ENCODE peak calls at places on chromosomes 4 and X, in eight cellular contexts. I, Q, W, O, U, N, K and T are unnamed samples.

GRCh38 chrX:48697182-48697727 is 721 bp downstream of the SUV39H1 start:
- DNase-seq in O (no peak), I (no peak), N (no peak), Q (no peak), W (no peak), K (no peak), U (no peak), T (no peak)

GRCh38 chr4:152304220-152304619 is 231.7 kb downstream of the FBXW7 start:
- DNase-seq in Q (no peak), W (no peak), U (no peak), I (no peak), K (no peak), N (no peak), O (no peak), T (peak; percentile 47)

GRCh38 chr4:75308049-75308448 is 206.2 kb downstream of the RCHY1 start:
- DNase-seq in U (no peak), Q (no peak), O (no peak), I (no peak), W (no peak), K (no peak), N (no peak), T (no peak)

GRCh38 chrX:87813566-87813965 is 296.0 kb downstream of the KLHL4 start:
- DNase-seq in O (no peak), I (no peak), K (no peak), U (no peak), W (no peak), Q (peak; percentile 52), N (no peak), T (peak; percentile 2)

GRCh38 chrX:47568656-47569295 is 7.8 kb downstream of the ARAF start:
- DNase-seq in N (no peak), W (peak; percentile 57), Q (no peak), I (no peak), U (no peak), O (no peak), K (no peak), T (no peak)

GRCh38 chr4:38600575-38600974 is 63.4 kb upstream of the KLF3 start:
- DNase-seq in Q (no peak), I (no peak), O (no peak), N (no peak), W (no peak), K (no peak), U (no peak), T (no peak)

GRCh38 chr4:88830576-88830975 is 132.9 kb upstream of the NAP1L5 start:
- DNase-seq in W (no peak), K (no peak), N (no peak), Q (no peak), U (no peak), O (no peak), I (no peak), T (no peak)

GRCh38 chr4:145734576-145735329 is 54.8 kb downstream of the C4orf51 start:
- DNase-seq in N (peak; percentile 91), W (peak; percentile 93), Q (peak; percentile 95), O (peak; percentile 89), K (peak; percentile 79), U (peak; percentile 56), I (peak; percentile 73), T (peak; percentile 99)

GRCh38 chr4:16268290-16268689 is 42.0 kb upstream of the TAPT1 start:
- DNase-seq in K (no peak), I (no peak), N (no peak), U (no peak), Q (no peak), W (no peak), O (no peak), T (no peak)

GRCh38 chr4:102610007-102610406 is 108.8 kb downstream of the NFKB1 start:
- DNase-seq in K (no peak), W (no peak), N (no peak), U (no peak), I (no peak), Q (no peak), O (peak; percentile 39), T (no peak)

GRCh38 chr4:32847466-32847865 is 2127.3 kb downstream of the PCDH7 start:
- DNase-seq in O (peak; percentile 28), K (no peak), N (no peak), Q (no peak), U (no peak), I (no peak), W (no peak), T (no peak)

GRCh38 chr4:82721819-82722423 is 76.7 kb downstream of the SCD5 start:
- DNase-seq in Q (no peak), I (peak; percentile 59), K (no peak), N (no peak), U (peak; percentile 51), W (no peak), O (peak; percentile 30), T (no peak)

GRCh38 chrX:56564182-56564885 is 907 bp downstream of the UBQLN2 start:
- DNase-seq in O (peak; percentile 29), N (no peak), I (peak; percentile 15), Q (peak; percentile 76), W (no peak), K (no peak), U (peak; percentile 48), T (peak; percentile 65)

GRCh38 chr4:186820371-186820990 is 96.8 kb upstream of the FAT1 start:
- DNase-seq in W (no peak), U (no peak), K (no peak), I (peak; percentile 29), Q (no peak), O (peak; percentile 70), N (no peak), T (no peak)

GRCh38 chr4:153467154-153467896 is 1.2 kb downstream of the TMEM131L start:
- DNase-seq in W (peak; percentile 83), Q (peak; percentile 80), O (no peak), K (no peak), U (peak; percentile 94), N (no peak), I (peak; percentile 94), T (no peak)

GRCh38 chr4:153465583-153465921 is 608 bp upstream of the TMEM131L start:
- DNase-seq in U (peak; percentile 82), I (peak; percentile 63), W (peak; percentile 83), N (peak; percentile 59), K (peak; percentile 71), O (peak; percentile 74), Q (peak; percentile 35), T (no peak)

GRCh38 chr4:153465922-153466636 is at the start of gene TMEM131L:
- DNase-seq in W (peak; percentile 89), I (peak; percentile 60), N (peak; percentile 61), U (peak; percentile 83), O (peak; percentile 64), K (peak; percentile 74), Q (no peak), T (peak; percentile 59)

GRCh38 chr4:153467897-153468262 is 1.7 kb downstream of the TMEM131L start:
- DNase-seq in U (no peak), O (peak; percentile 46), K (no peak), Q (no peak), I (no peak), N (no peak), W (no peak), T (no peak)

GRCh38 chr4:153466637-153467153 is 535 bp downstream of the TMEM131L start:
- DNase-seq in I (no peak), W (no peak), N (no peak), O (no peak), Q (no peak), K (no peak), U (no peak), T (no peak)
- H3K4me1 ChIP-seq in I (peaks cover 25% of the 10 kb centered on the region), W (no peaks in the 10 kb centered on the region), N (no peaks in the 10 kb centered on the region), O (peaks cover 4% of the 10 kb centered on the region), Q (peaks cover 31% of the 10 kb centered on the region), K (peaks cover 43% of the 10 kb centered on the region), U (peaks cover 12% of the 10 kb centered on the region), T (peaks cover 22% of the 10 kb centered on the region)

GRCh38 chr4:122672091-122672490 is 51.2 kb upstream of the IL21 start:
- DNase-seq in O (no peak), W (no peak), N (no peak), U (no peak), K (no peak), Q (peak; percentile 13), I (no peak), T (peak; percentile 55)

GRCh38 chr4:122673252-122673651 is 52.4 kb upstream of the IL21 start:
- DNase-seq in Q (peak; percentile 31), O (no peak), I (no peak), U (no peak), K (no peak), W (no peak), N (no peak), T (no peak)

GRCh38 chr4:122669911-122670738 is 49.3 kb upstream of the IL21 start:
- DNase-seq in K (no peak), U (no peak), O (no peak), I (peak; percentile 92), Q (peak; percentile 31), W (no peak), N (no peak), T (no peak)

GRCh38 chr4:122679317-122679716 is 53.2 kb upstream of the BBS12 start:
- DNase-seq in N (no peak), K (no peak), Q (peak; percentile 12), W (no peak), U (no peak), O (no peak), I (no peak), T (no peak)

DNA sequence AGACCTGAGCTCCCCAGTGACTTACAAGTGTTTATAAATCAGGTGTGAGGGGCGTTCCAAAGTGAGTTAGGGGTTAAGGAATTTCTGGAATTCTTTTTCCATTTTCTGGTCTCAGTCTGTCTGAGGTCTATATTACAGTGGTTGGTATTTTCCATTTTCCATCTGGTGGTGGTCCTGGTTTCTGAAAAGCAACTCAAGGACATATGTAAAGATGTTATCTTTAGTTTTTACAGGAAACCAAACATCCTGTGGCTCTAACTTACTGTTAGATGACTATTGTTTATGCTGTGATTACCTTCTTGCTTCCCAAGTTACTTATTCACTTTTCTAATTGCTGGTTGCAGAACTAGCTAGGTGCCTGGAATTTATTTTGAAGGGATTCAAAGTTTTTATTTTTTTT is 53.5 kb upstream of the IL21 start:
- DNase-seq in W (no peak), N (no peak), I (no peak), K (no peak), O (no peak), U (no peak), Q (peak; percentile 24), T (no peak)
- H3K27ac ChIP-seq in W (no peak overlapping the region), N (no peak overlapping the region), I (no peak overlapping the region), K (no peak overlapping the region), O (no peak overlapping the region), U (no peak overlapping the region), Q (no peak overlapping the region), T (no peak overlapping the region)

GRCh38 chr4:112515278-112516075 is 503 bp downstream of the NEUROG2 start:
- DNase-seq in N (no peak), W (peak; percentile 79), K (no peak), U (no peak), O (no peak), I (peak; percentile 32), Q (no peak), T (no peak)
- H3K4me1 ChIP-seq in N (peaks cover 14% of the 10 kb centered on the region), W (no peaks in the 10 kb centered on the region), K (peaks cover 52% of the 10 kb centered on the region), U (peaks cover 23% of the 10 kb centered on the region), O (peaks cover 6% of the 10 kb centered on the region), I (peaks cover 32% of the 10 kb centered on the region), Q (no peaks in the 10 kb centered on the region), T (peaks cover under 1% of the 10 kb centered on the region)

GRCh38 chr4:143421609-143422008 is 84.9 kb downstream of the GAB1 start:
- DNase-seq in Q (peak; percentile 69), N (no peak), K (no peak), I (no peak), O (no peak), U (no peak), W (no peak), T (no peak)

GRCh38 chr4:143417679-143418403 is 81.2 kb downstream of the GAB1 start:
- DNase-seq in W (no peak), K (no peak), I (no peak), Q (no peak), N (no peak), O (no peak), U (no peak), T (no peak)

GRCh38 chr4:143424276-143424675 is 87.6 kb downstream of the GAB1 start:
- DNase-seq in W (no peak), N (no peak), Q (no peak), U (no peak), I (no peak), O (no peak), K (no peak), T (no peak)

GRCh38 chr4:143420227-143420626 is 83.6 kb downstream of the GAB1 start:
- DNase-seq in I (no peak), O (no peak), W (no peak), N (no peak), K (no peak), U (no peak), Q (no peak), T (no peak)
- H3K27ac ChIP-seq in I (peak overlapping the region; percentile 46), O (no peak overlapping the region), W (no peak overlapping the region), N (no peak overlapping the region), K (no peak overlapping the region), U (no peak overlapping the region), Q (no peak overlapping the region), T (no peak overlapping the region)